ENCODE peak calls at places on chromosomes 4 and X, in four cellular contexts. H is dorsolateral prefrontal cortex, N is AG04450, I is tibial artery. R is an unnamed sample.

GRCh38 chrX:16711219-16712115 is 1.0 kb downstream of the CTPS2 start:
- DNase-seq in H (no peak), I (no peak), N (no peak), R (no peak)

GRCh38 chr4:145812902-145813301 is 125.7 kb downstream of the ZNF827 start:
- DNase-seq in I (no peak), N (no peak), H (no peak), R (no peak)

GRCh38 chrX:115344885-115345653 is 55.6 kb downstream of the LUZP4 start:
- DNase-seq in H (peak; percentile 82), N (peak; percentile 90), I (peak; percentile 87), R (peak; percentile 31)

GRCh38 chr4:80215449-80216052 is 18.2 kb downstream of the PRDM8 start:
- DNase-seq in I (no peak), N (no peak), H (no peak), R (no peak)

GRCh38 chr4:82491251-82491960 is 61.0 kb downstream of the ENOPH1 start:
- DNase-seq in H (no peak), N (no peak), I (no peak), R (no peak)

GRCh38 chrX:73758253-73758652 is 195.3 kb downstream of the CHIC1 start:
- DNase-seq in I (no peak), H (no peak), N (no peak), R (no peak)

GRCh38 chr4:5051210-5051691 is at the start of gene STK32B:
- DNase-seq in I (peak; percentile 62), N (peak; percentile 41), H (peak; percentile 50), R (no peak)

GRCh38 chr4:175947117-175947722 is 118.4 kb upstream of the WDR17 start:
- DNase-seq in N (peak; percentile 1), H (no peak), I (no peak), R (no peak)

GRCh38 chr4:74466242-74466641 is 21.3 kb downstream of the AREG start:
- DNase-seq in H (no peak), I (no peak), N (no peak), R (no peak)

GRCh38 chr4:106986486-106986885 is 49.6 kb downstream of the DKK2 start:
- DNase-seq in I (no peak), N (no peak), H (no peak), R (no peak)

GRCh38 chrX:130091976-130092522 is 18.2 kb downstream of the ELF4 start:
- DNase-seq in I (peak; percentile 30), N (no peak), H (no peak), R (no peak)

GRCh38 chr4:107825072-107825789 is 499 bp downstream of the SGMS2 start:
- DNase-seq in I (peak; percentile 42), N (no peak), H (no peak), R (peak; percentile 52)

DNA sequence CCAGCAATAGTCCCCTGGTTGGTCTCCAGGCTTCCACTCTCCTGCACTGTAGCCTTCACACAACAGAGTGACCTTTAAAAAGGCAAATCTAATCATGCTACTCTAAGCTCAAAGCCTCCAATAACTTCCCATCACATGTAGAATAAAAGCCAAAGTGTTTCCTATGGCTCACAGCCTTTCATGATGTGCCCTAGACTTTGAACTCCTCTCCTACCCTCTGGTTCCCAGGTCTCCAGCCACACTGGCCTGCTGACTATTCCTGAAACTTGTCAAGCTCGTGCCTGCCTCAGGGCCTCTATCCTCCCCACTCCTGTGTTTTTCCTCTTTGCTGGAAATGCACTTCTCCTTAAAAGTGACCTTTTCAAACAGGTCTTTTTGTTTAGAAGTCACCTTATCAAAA is 3.1 kb downstream of the MANBA start:
- DNase-seq in N (no peak), I (no peak), H (no peak), R (no peak)
- H3K27ac ChIP-seq in N (no peak overlapping the region), I (no peak overlapping the region), H (no peak overlapping the region), R (no peak overlapping the region)

DNA sequence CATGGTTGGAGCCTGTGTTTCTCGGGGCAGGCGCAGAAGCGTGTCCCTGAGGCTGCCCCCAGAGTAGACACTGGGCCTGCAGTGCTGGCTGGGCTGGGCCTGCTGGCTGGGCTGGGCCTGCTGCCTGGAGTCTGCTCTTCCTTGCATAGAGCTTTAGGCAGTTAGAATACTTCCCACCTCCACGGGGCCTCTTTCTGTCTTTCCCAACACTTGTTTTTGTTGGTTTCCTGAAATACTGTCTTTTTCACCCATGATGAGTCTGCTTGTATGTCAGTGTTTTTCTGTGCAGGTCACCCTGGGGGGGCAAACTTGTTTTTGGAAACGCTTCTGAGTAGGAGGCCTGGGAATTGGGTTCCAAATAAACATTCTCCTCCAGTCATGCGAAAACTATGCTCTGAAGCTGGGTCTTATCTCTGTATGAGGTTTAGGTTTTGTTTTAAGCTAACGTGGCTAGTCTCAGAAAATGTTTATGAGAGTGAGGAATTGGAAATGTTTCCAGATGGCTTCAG is 32.2 kb downstream of the TRMT44 start:
- DNase-seq in H (no peak), N (peak; percentile 96), I (peak; percentile 51), R (no peak)
- H3K27ac ChIP-seq in H (no peak overlapping the region), N (peak overlapping the region; percentile 96), I (peak overlapping the region; percentile 60), R (no peak overlapping the region)

DNA sequence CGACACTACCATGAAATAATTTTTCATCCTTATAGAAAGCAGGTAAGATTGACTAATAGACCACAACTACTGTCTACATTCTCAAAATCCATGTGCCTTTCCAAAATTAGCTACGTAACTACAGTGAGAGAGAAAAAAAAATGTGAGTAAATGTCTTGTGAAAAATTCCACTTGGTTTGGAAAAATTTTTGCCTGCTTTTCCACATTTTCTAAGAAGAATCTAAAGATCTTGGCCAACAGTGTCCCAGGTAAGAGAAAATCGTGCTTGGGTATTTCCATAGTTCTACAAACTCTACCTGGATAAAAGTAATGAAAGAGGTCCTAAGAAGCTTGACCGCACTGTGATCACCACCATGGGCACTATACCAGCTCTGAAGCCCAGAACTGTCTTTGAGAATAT is 1.4 kb upstream of the CLCN3 start:
- DNase-seq in N (no peak), I (no peak), H (no peak), R (no peak)
- H3K27ac ChIP-seq in N (no peak overlapping the region), I (peak overlapping the region; percentile 95), H (peak overlapping the region; percentile 95), R (no peak overlapping the region)

GRCh38 chrX:76428243-76429130 is 977 bp downstream of the MAGEE1 start:
- DNase-seq in H (no peak), I (no peak), N (no peak), R (no peak)

GRCh38 chrX:76433219-76433618 is 5.7 kb downstream of the MAGEE1 start:
- DNase-seq in H (no peak), I (no peak), N (no peak), R (no peak)

GRCh38 chrX:76427560-76428242 is at the start of gene MAGEE1:
- DNase-seq in N (no peak), H (peak; percentile 82), I (peak; percentile 66), R (peak; percentile 65)
- H3K27ac ChIP-seq in N (no peak within 1 kb of the TSS), H (peak within 1 kb of the TSS; percentile 88), I (peak within 1 kb of the TSS; percentile 59), R (peak within 1 kb of the TSS; percentile 53)

GRCh38 chr4:151415978-151416377 is 7.0 kb downstream of the FHIP1A start:
- DNase-seq in H (no peak), N (no peak), I (no peak), R (no peak)
- H3K27ac ChIP-seq in H (no peak overlapping the region), N (no peak overlapping the region), I (no peak overlapping the region), R (no peak overlapping the region)

GRCh38 chr4:40946652-40947051 is 196.9 kb downstream of the NSUN7 start:
- DNase-seq in H (peak; percentile 50), I (no peak), N (no peak), R (peak; percentile 33)

GRCh38 chr4:40952672-40953071 is 202.9 kb downstream of the NSUN7 start:
- DNase-seq in N (no peak), H (no peak), I (no peak), R (no peak)

GRCh38 chr4:40953253-40954118 is 203.7 kb downstream of the NSUN7 start:
- DNase-seq in N (no peak), I (no peak), H (no peak), R (peak; percentile 25)

GRCh38 chr4:40949701-40950100 is 199.9 kb downstream of the NSUN7 start:
- DNase-seq in H (no peak), N (no peak), I (no peak), R (no peak)

DNA sequence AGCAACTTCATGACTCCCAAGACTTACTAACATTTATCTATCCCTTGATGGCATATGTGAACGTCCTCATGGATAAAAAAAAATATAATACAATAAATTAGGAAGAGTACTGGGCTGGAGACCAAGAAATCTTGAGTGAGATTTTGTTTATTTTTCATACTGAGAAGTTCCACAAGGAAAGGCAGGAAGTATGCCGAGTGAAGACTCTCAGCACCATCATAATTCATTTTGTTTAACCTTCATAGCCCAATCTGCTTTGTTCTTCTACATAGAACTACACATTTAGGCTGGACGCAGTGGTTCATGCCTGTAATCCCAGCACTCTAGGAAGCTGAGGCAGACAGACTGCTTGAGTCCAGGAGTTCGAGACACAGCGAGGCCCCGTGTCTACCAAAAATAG is 198.3 kb downstream of the NSUN7 start:
- DNase-seq in N (no peak), I (no peak), H (no peak), R (no peak)
- H3K27ac ChIP-seq in N (no peak overlapping the region), I (no peak overlapping the region), H (peak overlapping the region; percentile 37), R (no peak overlapping the region)

DNA sequence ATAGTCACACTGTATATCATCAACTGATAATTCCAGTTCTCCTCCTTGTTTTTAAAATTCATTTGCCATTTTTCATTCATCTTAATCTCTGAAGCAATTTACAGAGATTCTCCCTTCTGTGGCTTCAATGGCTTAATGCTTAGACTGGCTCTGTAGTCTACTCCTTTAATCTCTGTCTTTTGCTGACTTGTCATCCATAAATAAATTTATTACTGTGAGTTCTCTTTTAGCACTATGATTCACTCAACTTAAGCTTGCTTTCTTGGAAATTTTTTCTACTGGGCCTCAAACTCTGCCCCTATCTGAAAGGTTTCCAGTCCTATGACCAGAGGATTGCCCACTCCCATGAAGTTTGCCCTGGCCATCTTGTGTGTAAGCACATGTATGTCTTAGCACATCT is 251.1 kb downstream of the DCLK2 start:
- DNase-seq in I (no peak), H (no peak), N (no peak), R (no peak)
- H3K27ac ChIP-seq in I (no peak overlapping the region), H (no peak overlapping the region), N (no peak overlapping the region), R (no peak overlapping the region)

DNA sequence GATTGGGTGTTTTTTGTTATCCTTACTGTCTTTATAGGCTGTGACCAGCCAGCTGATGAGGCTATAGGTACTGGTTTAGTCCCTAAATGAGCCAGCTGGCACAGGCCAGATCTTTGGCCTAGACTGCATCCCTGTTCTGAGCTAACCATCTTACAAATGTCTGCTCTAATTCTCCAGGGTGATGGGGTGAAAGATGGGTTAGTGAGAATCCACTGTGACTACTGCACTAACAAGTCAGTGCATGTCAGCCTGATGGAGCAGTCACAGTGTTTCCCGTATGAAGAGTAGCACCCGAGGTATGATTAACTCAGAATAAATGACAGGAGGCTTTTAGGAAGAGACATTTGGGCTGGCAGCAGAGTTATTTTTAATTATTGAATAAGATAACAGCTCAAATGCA is 181.0 kb downstream of the DCTD start:
- DNase-seq in I (no peak), H (no peak), N (no peak), R (no peak)
- H3K27ac ChIP-seq in I (no peak overlapping the region), H (no peak overlapping the region), N (no peak overlapping the region), R (no peak overlapping the region)